ENCODE peak calls at places on chromosomes 11 and 22, in six cellular contexts. One of them, this sample, is unnamed.
A peak's percentile ranks its signal among the peaks of the same experiment; 100 is the strongest.

GRCh38 chr11:61460986-61461385 is 31.1 kb downstream of the SDHAF2 start:
- DNase-seq in H1: no peak
- DNase-seq in colonic mucosa: no peak
- DNase-seq in kidney: no peak
- DNase-seq in fibroblast of pulmonary artery: no peak
- DNase-seq in A549: no peak
- DNase-seq in this sample: no peak

GRCh38 chr11:24738972-24739371 is 242.1 kb downstream of the LUZP2 start:
- DNase-seq in kidney: no peak
- DNase-seq in H1: no peak
- DNase-seq in fibroblast of pulmonary artery: no peak
- DNase-seq in colonic mucosa: no peak
- DNase-seq in A549: no peak
- DNase-seq in this sample: no peak

GRCh38 chr11:96215094-96215782 is 127.8 kb downstream of the MAML2 start:
- DNase-seq in H1: no peak
- DNase-seq in fibroblast of pulmonary artery: peak; percentile 68
- DNase-seq in kidney: peak; percentile 75
- DNase-seq in A549: no peak
- DNase-seq in colonic mucosa: peak; percentile 34
- DNase-seq in this sample: peak; percentile 52

GRCh38 chr22:17368727-17369552 is at the start of gene CECR2:
- DNase-seq in A549: no peak
- DNase-seq in kidney: peak; percentile 79
- DNase-seq in fibroblast of pulmonary artery: peak; percentile 44
- DNase-seq in H1: peak; percentile 84
- DNase-seq in colonic mucosa: peak; percentile 25
- DNase-seq in this sample: no peak

GRCh38 chr11:32892355-32893090 is at the start of gene QSER1:
- DNase-seq in H1: peak; percentile 83
- DNase-seq in A549: peak; percentile 67
- DNase-seq in fibroblast of pulmonary artery: peak; percentile 52
- DNase-seq in kidney: peak; percentile 90
- DNase-seq in colonic mucosa: peak; percentile 77
- DNase-seq in this sample: no peak

GRCh38 chr11:9646324-9646723 is 17.6 kb upstream of the SWAP70 start:
- DNase-seq in A549: no peak
- DNase-seq in colonic mucosa: no peak
- DNase-seq in fibroblast of pulmonary artery: no peak
- DNase-seq in kidney: no peak
- DNase-seq in H1: no peak
- DNase-seq in this sample: no peak

GRCh38 chr11:36079911-36080310 is 136.0 kb downstream of the LDLRAD3 start:
- DNase-seq in fibroblast of pulmonary artery: no peak
- DNase-seq in kidney: no peak
- DNase-seq in colonic mucosa: no peak
- DNase-seq in A549: no peak
- DNase-seq in H1: no peak
- DNase-seq in this sample: no peak

GRCh38 chr11:66331542-66332370 is 4.5 kb downstream of the RIN1 start:
- DNase-seq in colonic mucosa: no peak
- DNase-seq in A549: no peak
- DNase-seq in kidney: peak; percentile 56
- DNase-seq in H1: no peak
- DNase-seq in fibroblast of pulmonary artery: no peak
- DNase-seq in this sample: no peak

GRCh38 chr11:108221981-108222685 is at the start of gene NPAT:
- DNase-seq in colonic mucosa: peak; percentile 24
- DNase-seq in kidney: no peak
- DNase-seq in A549: no peak
- DNase-seq in H1: no peak
- DNase-seq in fibroblast of pulmonary artery: no peak
- DNase-seq in this sample: no peak

GRCh38 chr11:93198221-93198650 is 445 bp upstream of the SLC36A4 start:
- DNase-seq in fibroblast of pulmonary artery: peak; percentile 49
- DNase-seq in H1: no peak
- DNase-seq in A549: no peak
- DNase-seq in colonic mucosa: no peak
- DNase-seq in kidney: no peak
- DNase-seq in this sample: no peak

GRCh38 chr22:20438678-20439492 is 1.3 kb upstream of the SCARF2 start:
- DNase-seq in H1: no peak
- DNase-seq in colonic mucosa: no peak
- DNase-seq in fibroblast of pulmonary artery: peak; percentile 18
- DNase-seq in A549: no peak
- DNase-seq in kidney: peak; percentile 78
- DNase-seq in this sample: no peak
- H3K4me3 ChIP-seq in H1: no peak overlapping the region
- H3K4me3 ChIP-seq in colonic mucosa: no peak overlapping the region
- H3K4me3 ChIP-seq in fibroblast of pulmonary artery: peak overlapping the region; percentile 59
- H3K4me3 ChIP-seq in A549: no peak overlapping the region
- H3K4me3 ChIP-seq in kidney: peak overlapping the region; percentile 59
- H3K4me3 ChIP-seq in this sample: no peak overlapping the region

GRCh38 chr11:134503104-134503503 is 91.1 kb upstream of the B3GAT1 start:
- DNase-seq in kidney: peak; percentile 34
- DNase-seq in H1: no peak
- DNase-seq in fibroblast of pulmonary artery: no peak
- DNase-seq in colonic mucosa: no peak
- DNase-seq in A549: no peak
- DNase-seq in this sample: no peak

GRCh38 chr11:134503596-134503995 is 91.6 kb upstream of the B3GAT1 start:
- DNase-seq in H1: no peak
- DNase-seq in A549: no peak
- DNase-seq in colonic mucosa: no peak
- DNase-seq in fibroblast of pulmonary artery: no peak
- DNase-seq in kidney: peak; percentile 53
- DNase-seq in this sample: no peak

GRCh38 chr11:134501406-134502152 is 89.5 kb upstream of the B3GAT1 start:
- DNase-seq in colonic mucosa: no peak
- DNase-seq in H1: no peak
- DNase-seq in kidney: peak; percentile 50
- DNase-seq in fibroblast of pulmonary artery: no peak
- DNase-seq in A549: no peak
- DNase-seq in this sample: no peak

GRCh38 chr11:134500621-134501020 is 88.6 kb upstream of the B3GAT1 start:
- DNase-seq in colonic mucosa: no peak
- DNase-seq in kidney: peak; percentile 12
- DNase-seq in A549: no peak
- DNase-seq in fibroblast of pulmonary artery: no peak
- DNase-seq in H1: no peak
- DNase-seq in this sample: no peak

GRCh38 chr11:134502153-134502550 is 90.1 kb upstream of the B3GAT1 start:
- DNase-seq in H1: no peak
- DNase-seq in fibroblast of pulmonary artery: no peak
- DNase-seq in colonic mucosa: no peak
- DNase-seq in kidney: peak; percentile 13
- DNase-seq in A549: no peak
- DNase-seq in this sample: no peak
- TF ChIP-seq CTCF in H1: no peak
- TF ChIP-seq CTCF in fibroblast of pulmonary artery: no peak
- TF ChIP-seq CTCF in colonic mucosa: no peak
- TF ChIP-seq CTCF in kidney: no peak
- TF ChIP-seq CTCF in A549: no peak
- TF ChIP-seq CTCF in this sample: no peak

GRCh38 chr22:44331881-44332714 is 19.3 kb upstream of the SHISAL1 start:
- DNase-seq in kidney: no peak
- DNase-seq in H1: no peak
- DNase-seq in A549: peak; percentile 16
- DNase-seq in colonic mucosa: no peak
- DNase-seq in fibroblast of pulmonary artery: peak; percentile 27
- DNase-seq in this sample: no peak
- H3K4me3 ChIP-seq in kidney: no peak overlapping the region
- H3K4me3 ChIP-seq in H1: peak overlapping the region; percentile 66
- H3K4me3 ChIP-seq in A549: peak overlapping the region; percentile 39
- H3K4me3 ChIP-seq in colonic mucosa: no peak overlapping the region
- H3K4me3 ChIP-seq in fibroblast of pulmonary artery: peak overlapping the region; percentile 33
- H3K4me3 ChIP-seq in this sample: no peak overlapping the region

DNA sequence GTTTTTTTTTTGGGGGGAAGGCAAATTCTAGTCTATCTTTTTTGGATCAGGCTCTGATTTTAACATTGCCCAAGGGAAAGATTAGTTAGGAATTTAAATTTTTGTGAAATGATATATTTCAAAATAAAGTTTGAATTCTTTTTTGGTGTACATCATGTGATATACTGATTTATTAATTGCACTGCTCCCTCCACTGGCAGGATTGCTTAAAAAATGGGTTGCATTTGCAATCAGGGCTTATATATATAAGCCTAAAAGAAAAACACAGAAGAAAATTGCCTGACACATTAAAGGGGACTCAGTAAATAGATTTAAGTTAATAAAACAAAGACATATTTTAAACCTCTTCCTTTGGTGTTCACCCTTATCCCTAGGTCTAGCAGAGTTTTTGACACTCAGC is 1.2 kb downstream of the DYNC2H1 start:
- DNase-seq in kidney: no peak
- DNase-seq in A549: peak; percentile 10
- DNase-seq in fibroblast of pulmonary artery: peak; percentile 64
- DNase-seq in colonic mucosa: no peak
- DNase-seq in H1: no peak
- DNase-seq in this sample: no peak
- TF ChIP-seq CTCF in kidney: no peak
- TF ChIP-seq CTCF in A549: peak; percentile 19
- TF ChIP-seq CTCF in fibroblast of pulmonary artery: peak; percentile 48
- TF ChIP-seq CTCF in colonic mucosa: no peak
- TF ChIP-seq CTCF in H1: no peak
- TF ChIP-seq CTCF in this sample: peak; percentile 32

DNA sequence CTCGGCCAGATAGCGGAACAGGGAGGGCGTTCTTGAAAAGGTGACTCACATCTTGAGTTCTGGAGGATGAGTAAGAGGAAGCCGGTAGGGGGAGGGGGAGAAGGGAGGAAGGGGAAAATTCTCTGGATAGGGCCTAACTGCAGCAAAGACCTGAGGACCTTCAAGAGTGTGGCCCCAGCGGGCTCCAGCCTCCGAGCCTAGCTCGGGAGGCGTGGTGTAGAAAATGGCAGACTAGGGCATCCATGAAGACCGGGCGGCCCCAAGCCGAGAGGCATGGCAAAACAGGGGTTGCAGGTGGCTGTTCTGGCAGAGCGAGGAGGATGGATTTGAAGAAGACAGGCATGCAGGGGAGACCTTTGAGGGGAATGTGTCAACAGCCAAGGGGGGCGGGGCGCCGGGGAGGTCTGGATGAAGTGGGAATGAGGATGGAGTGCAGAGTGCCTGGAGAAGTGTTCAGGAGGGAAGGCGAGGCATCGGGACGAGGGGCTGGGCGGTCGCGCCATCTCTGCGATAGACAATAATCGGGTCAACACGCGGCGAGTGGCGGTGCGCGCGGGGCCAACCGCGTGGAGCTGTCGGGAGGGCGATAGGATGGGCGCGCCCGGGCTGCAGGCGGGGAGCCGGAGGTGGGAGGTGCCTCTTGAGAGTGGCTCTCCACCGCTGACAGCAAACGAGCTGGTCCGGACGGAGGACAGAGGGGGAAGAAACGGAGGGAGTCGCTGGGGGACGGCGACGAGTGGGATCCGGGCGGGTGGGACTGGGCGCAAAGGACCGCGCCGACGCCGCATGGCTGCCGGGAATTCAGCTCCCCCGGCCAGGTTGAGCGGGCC is 40.0 kb upstream of the CREB3L1 start:
- DNase-seq in H1: peak; percentile 87
- DNase-seq in kidney: peak; percentile 86
- DNase-seq in colonic mucosa: peak; percentile 62
- DNase-seq in fibroblast of pulmonary artery: peak; percentile 92
- DNase-seq in A549: peak; percentile 93
- DNase-seq in this sample: peak; percentile 52
- H3K4me3 ChIP-seq in H1: peak overlapping the region; percentile 62
- H3K4me3 ChIP-seq in kidney: peak overlapping the region; percentile 25
- H3K4me3 ChIP-seq in colonic mucosa: peak overlapping the region; percentile 50
- H3K4me3 ChIP-seq in fibroblast of pulmonary artery: peak overlapping the region; percentile 66
- H3K4me3 ChIP-seq in A549: peak overlapping the region; percentile 53
- H3K4me3 ChIP-seq in this sample: peak overlapping the region; percentile 53

This sample was measured in epithelial cell of proximal tubule.